ENCODE peak calls at places on chromosome 5, in four cellular contexts. X, M, P and Z are unnamed samples.

GRCh38 chr5:35677878-35678277 is 60.2 kb downstream of the SPEF2 start:
- DNase-seq in X (no peak), M (no peak), P (no peak), Z (no peak)

GRCh38 chr5:66494437-66494836 is 101.8 kb upstream of the MAST4 start:
- DNase-seq in P (no peak), M (no peak), X (no peak), Z (no peak)

GRCh38 chr5:170277953-170278352 is 19.6 kb downstream of the LCP2 start:
- DNase-seq in P (no peak), X (no peak), M (no peak), Z (no peak)

GRCh38 chr5:133554279-133554678 is 58.1 kb downstream of the FSTL4 start:
- DNase-seq in M (no peak), X (no peak), P (no peak), Z (no peak)

GRCh38 chr5:154713615-154714125 is 41.5 kb upstream of the LARP1 start:
- DNase-seq in P (peak), X (no peak), M (no peak), Z (peak)

GRCh38 chr5:122816726-122817125 is 28.7 kb upstream of the SNX24 start:
- DNase-seq in X (no peak), M (no peak), P (no peak), Z (no peak)

GRCh38 chr5:176611435-176611834 is 1.5 kb upstream of the GPRIN1 start:
- DNase-seq in M (peak), P (peak), X (no peak), Z (peak)

GRCh38 chr5:169296456-169297220 is 4.3 kb downstream of the SLIT3 start:
- DNase-seq in X (no peak), M (peak), P (peak), Z (peak)

GRCh38 chr5:91132552-91132951 is 250.6 kb downstream of the ARRDC3 start:
- DNase-seq in X (no peak), P (no peak), M (no peak), Z (no peak)

GRCh38 chr5:5523066-5523505 is 100.6 kb downstream of the ICE1 start:
- DNase-seq in M (no peak), X (no peak), P (peak), Z (peak)

GRCh38 chr5:147398860-147399259 is 111.0 kb downstream of the DPYSL3 start:
- DNase-seq in M (no peak), X (no peak), P (peak), Z (no peak)

GRCh38 chr5:127785098-127785927 is 82.1 kb downstream of the CCDC192 start:
- DNase-seq in M (no peak), X (no peak), P (peak), Z (peak)

GRCh38 chr5:74919487-74919886 is 53.3 kb upstream of the FAM169A start:
- DNase-seq in X (peak), M (peak), P (peak), Z (peak)

GRCh38 chr5:133082128-133082527 is 30.3 kb downstream of the HSPA4 start:
- DNase-seq in X (no peak), M (no peak), P (no peak), Z (no peak)

GRCh38 chr5:43564289-43564850 is 7.5 kb upstream of the PAIP1 start:
- DNase-seq in X (no peak), M (no peak), P (no peak), Z (no peak)